ENCODE peak calls at places on chromosomes 2 and 18, in four cellular contexts. One of them, this sample, is unnamed.

GRCh38 chr2:230715201-230715600 is 2.6 kb downstream of the CAB39 start:
- DNase-seq in stimulated activated CD4-positive, alpha-beta T cell treated with anti-CD3 and anti-CD28 coated beads, Interleukin-1b, Interleukin-23, amount 100 ng/mL, for 24 hours: no peak
- DNase-seq in IMR-90: peak
- DNase-seq in NCI-H2081: no peak
- DNase-seq in this sample: no peak

GRCh38 chr2:234374671-234375245 is 122.1 kb downstream of the ARL4C start:
- DNase-seq in stimulated activated CD4-positive, alpha-beta T cell treated with anti-CD3 and anti-CD28 coated beads, Interleukin-1b, Interleukin-23, amount 100 ng/mL, for 24 hours: no peak
- DNase-seq in IMR-90: no peak
- DNase-seq in NCI-H2081: no peak
- DNase-seq in this sample: no peak

GRCh38 chr2:130854301-130854700 is 17.6 kb downstream of the ARHGEF4 start:
- DNase-seq in stimulated activated CD4-positive, alpha-beta T cell treated with anti-CD3 and anti-CD28 coated beads, Interleukin-1b, Interleukin-23, amount 100 ng/mL, for 24 hours: no peak
- DNase-seq in IMR-90: no peak
- DNase-seq in NCI-H2081: no peak
- DNase-seq in this sample: no peak

GRCh38 chr2:198916548-198916947 is 541.2 kb downstream of the SATB2 start:
- DNase-seq in stimulated activated CD4-positive, alpha-beta T cell treated with anti-CD3 and anti-CD28 coated beads, Interleukin-1b, Interleukin-23, amount 100 ng/mL, for 24 hours: no peak
- DNase-seq in IMR-90: no peak
- DNase-seq in NCI-H2081: peak
- DNase-seq in this sample: no peak

GRCh38 chr2:2876350-2877042 is 501.1 kb downstream of the EIPR1 start:
- DNase-seq in stimulated activated CD4-positive, alpha-beta T cell treated with anti-CD3 and anti-CD28 coated beads, Interleukin-1b, Interleukin-23, amount 100 ng/mL, for 24 hours: no peak
- DNase-seq in IMR-90: no peak
- DNase-seq in NCI-H2081: no peak
- DNase-seq in this sample: peak

GRCh38 chr2:196566969-196567666 is 72.4 kb upstream of the CCDC150 start:
- DNase-seq in stimulated activated CD4-positive, alpha-beta T cell treated with anti-CD3 and anti-CD28 coated beads, Interleukin-1b, Interleukin-23, amount 100 ng/mL, for 24 hours: no peak
- DNase-seq in IMR-90: peak
- DNase-seq in NCI-H2081: peak
- DNase-seq in this sample: no peak

GRCh38 chr2:179965291-179965690 is 41.8 kb downstream of the CWC22 start:
- DNase-seq in stimulated activated CD4-positive, alpha-beta T cell treated with anti-CD3 and anti-CD28 coated beads, Interleukin-1b, Interleukin-23, amount 100 ng/mL, for 24 hours: no peak
- DNase-seq in IMR-90: no peak
- DNase-seq in NCI-H2081: no peak
- DNase-seq in this sample: no peak

GRCh38 chr18:48923746-48924580 is 26.8 kb downstream of the SMAD7 start:
- DNase-seq in stimulated activated CD4-positive, alpha-beta T cell treated with anti-CD3 and anti-CD28 coated beads, Interleukin-1b, Interleukin-23, amount 100 ng/mL, for 24 hours: no peak
- DNase-seq in IMR-90: peak
- DNase-seq in NCI-H2081: no peak
- DNase-seq in this sample: no peak

GRCh38 chr18:79856119-79857080 is 58.7 kb downstream of the KCNG2 start:
- DNase-seq in stimulated activated CD4-positive, alpha-beta T cell treated with anti-CD3 and anti-CD28 coated beads, Interleukin-1b, Interleukin-23, amount 100 ng/mL, for 24 hours: no peak
- DNase-seq in IMR-90: peak
- DNase-seq in NCI-H2081: peak
- DNase-seq in this sample: no peak

GRCh38 chr2:60230037-60230436 is 323.4 kb downstream of the BCL11A start:
- DNase-seq in stimulated activated CD4-positive, alpha-beta T cell treated with anti-CD3 and anti-CD28 coated beads, Interleukin-1b, Interleukin-23, amount 100 ng/mL, for 24 hours: no peak
- DNase-seq in IMR-90: no peak
- DNase-seq in NCI-H2081: no peak
- DNase-seq in this sample: no peak

GRCh38 chr2:229443141-229443540 is 172.1 kb upstream of the PID1 start:
- DNase-seq in stimulated activated CD4-positive, alpha-beta T cell treated with anti-CD3 and anti-CD28 coated beads, Interleukin-1b, Interleukin-23, amount 100 ng/mL, for 24 hours: no peak
- DNase-seq in IMR-90: no peak
- DNase-seq in NCI-H2081: no peak
- DNase-seq in this sample: no peak

GRCh38 chr2:146677280-146677679 is 1167.5 kb upstream of the ACVR2A start:
- DNase-seq in stimulated activated CD4-positive, alpha-beta T cell treated with anti-CD3 and anti-CD28 coated beads, Interleukin-1b, Interleukin-23, amount 100 ng/mL, for 24 hours: no peak
- DNase-seq in IMR-90: peak
- DNase-seq in NCI-H2081: no peak
- DNase-seq in this sample: no peak

GRCh38 chr2:105584437-105585010 is 160.2 kb upstream of the NCK2 start:
- DNase-seq in stimulated activated CD4-positive, alpha-beta T cell treated with anti-CD3 and anti-CD28 coated beads, Interleukin-1b, Interleukin-23, amount 100 ng/mL, for 24 hours: no peak
- DNase-seq in IMR-90: no peak
- DNase-seq in NCI-H2081: no peak
- DNase-seq in this sample: no peak

GRCh38 chr2:218607436-218608115 is at the start of gene PLCD4:
- DNase-seq in stimulated activated CD4-positive, alpha-beta T cell treated with anti-CD3 and anti-CD28 coated beads, Interleukin-1b, Interleukin-23, amount 100 ng/mL, for 24 hours: no peak
- DNase-seq in IMR-90: peak
- DNase-seq in NCI-H2081: no peak
- DNase-seq in this sample: no peak

GRCh38 chr2:102449370-102449974 is 23.6 kb upstream of the SLC9A4 start:
- DNase-seq in stimulated activated CD4-positive, alpha-beta T cell treated with anti-CD3 and anti-CD28 coated beads, Interleukin-1b, Interleukin-23, amount 100 ng/mL, for 24 hours: peak
- DNase-seq in IMR-90: peak
- DNase-seq in NCI-H2081: peak
- DNase-seq in this sample: no peak

This sample was measured in coronary artery.